ENCODE peak calls at places on chromosomes 2 and 18, in nine cellular contexts. J is H7, P is tibial artery, I is breast epithelium, K is foreskin fibroblast, D is astrocyte, L is ovary, V is mesendoderm, R is epithelial cell of esophagus. C is an unnamed sample.

GRCh38 chr2:227406177-227407031 is 18.7 kb upstream of the SCYGR1 start:
- DNase-seq in D (peak; percentile 96), I (no peak), K (peak; percentile 97), L (peak; percentile 63), P (peak; percentile 72), R (peak; percentile 96), J (peak; percentile 76), V (peak; percentile 98), C (peak; percentile 46)

GRCh38 chr2:158182681-158183350 is 81.1 kb downstream of the UPP2 start:
- DNase-seq in R (no peak), P (no peak), J (no peak), I (no peak), L (no peak), D (no peak), K (no peak), V (no peak), C (no peak)

GRCh38 chr2:171487803-171488259 is 34.4 kb upstream of the CYBRD1 start:
- DNase-seq in J (no peak), L (no peak), R (no peak), K (no peak), D (no peak), I (no peak), V (no peak), P (no peak), C (no peak)

GRCh38 chr2:124877065-124877671 is 852.1 kb downstream of the CNTNAP5 start:
- DNase-seq in J (no peak), P (no peak), D (peak; percentile 76), L (no peak), V (peak; percentile 7), I (no peak), R (no peak), K (no peak), C (no peak)

GRCh38 chr2:7450188-7451156 is 533.3 kb downstream of the RNF144A start:
- DNase-seq in J (no peak), K (no peak), V (no peak), P (no peak), I (no peak), D (no peak), L (no peak), R (no peak), C (no peak)

GRCh38 chr2:138030459-138030858 is 66.2 kb downstream of the HNMT start:
- DNase-seq in R (peak; percentile 75), J (no peak), D (peak; percentile 98), L (no peak), I (no peak), K (peak; percentile 8), V (no peak), P (no peak), C (no peak)

GRCh38 chr2:182895169-182895568 is 28.7 kb upstream of the FRZB start:
- DNase-seq in D (no peak), I (no peak), K (no peak), J (no peak), L (no peak), P (no peak), R (no peak), V (no peak), C (no peak)

GRCh38 chr2:188291617-188292445 is at the start of gene GULP1:
- DNase-seq in P (peak; percentile 87), R (peak; percentile 70), I (peak; percentile 71), J (peak; percentile 86), D (peak; percentile 65), K (peak; percentile 93), V (peak; percentile 93), L (peak; percentile 79), C (no peak)

GRCh38 chr2:195871326-195871725 is 197.3 kb downstream of the DNAH7 start:
- DNase-seq in V (no peak), R (no peak), J (no peak), K (peak; percentile 6), D (no peak), I (no peak), L (no peak), P (no peak), C (no peak)

GRCh38 chr2:207807516-207807915 is 37.8 kb upstream of the FZD5 start:
- DNase-seq in I (no peak), L (no peak), J (no peak), R (no peak), V (peak; percentile 70), K (no peak), P (no peak), D (no peak), C (no peak)

GRCh38 chr2:177625744-177626655 is 233.4 kb downstream of the AGPS start:
- DNase-seq in J (peak; percentile 41), P (no peak), K (no peak), R (no peak), L (no peak), I (no peak), D (no peak), V (peak; percentile 13), C (peak; percentile 80)

GRCh38 chr2:16321872-16322271 is 343.8 kb downstream of the CYRIA start:
- DNase-seq in K (no peak), J (peak; percentile 63), V (peak; percentile 67), I (no peak), P (no peak), R (no peak), L (no peak), D (no peak), C (peak; percentile 17)

GRCh38 chr2:206962966-206963365 is 23.6 kb downstream of the CPO start:
- DNase-seq in I (no peak), R (no peak), K (no peak), V (no peak), D (no peak), P (no peak), J (no peak), L (no peak), C (no peak)

GRCh38 chr2:33681333-33681732 is 82.2 kb upstream of the FAM98A start:
- DNase-seq in I (no peak), D (peak; percentile 8), K (peak; percentile 6), R (no peak), V (peak; percentile 47), P (no peak), L (no peak), J (no peak), C (peak; percentile 18)

GRCh38 chr2:202311823-202312388 is 46.3 kb downstream of the NOP58 start:
- DNase-seq in J (no peak), I (no peak), D (no peak), V (no peak), R (no peak), L (no peak), K (peak; percentile 24), P (no peak), C (no peak)

GRCh38 chr2:70069049-70069448 is 18.2 kb upstream of the PCBP1 start:
- DNase-seq in P (no peak), R (peak; percentile 97), D (peak; percentile 34), V (no peak), I (no peak), L (no peak), K (no peak), J (no peak), C (no peak)

GRCh38 chr2:66446178-66446860 is 11.4 kb downstream of the MEIS1 start:
- DNase-seq in I (no peak), R (peak; percentile 61), V (peak; percentile 70), L (peak; percentile 52), D (peak; percentile 68), J (peak; percentile 81), K (peak; percentile 85), P (no peak), C (no peak)
- H3K4me3 ChIP-seq in I (peak overlapping the region; percentile 43), R (peak overlapping the region; percentile 68), V (peak overlapping the region; percentile 10), L (peak overlapping the region; percentile 49), D (peak overlapping the region; percentile 39), J (peak overlapping the region; percentile 27), K (peak overlapping the region; percentile 79), P (peak overlapping the region; percentile 31), C (no peak overlapping the region)

GRCh38 chr2:201118957-201119848 is 3.2 kb downstream of the CFLAR start:
- DNase-seq in V (peak; percentile 62), J (no peak), K (peak; percentile 58), R (no peak), D (peak; percentile 63), P (no peak), L (no peak), I (no peak), C (peak; percentile 86)

GRCh38 chr2:201120500-201120899 is 4.5 kb downstream of the CFLAR start:
- DNase-seq in K (no peak), P (no peak), R (no peak), L (no peak), V (no peak), I (no peak), D (no peak), J (no peak), C (peak; percentile 36)

GRCh38 chr2:201126308-201127127 is 10.6 kb downstream of the CFLAR start:
- DNase-seq in D (peak; percentile 59), I (no peak), J (no peak), V (peak; percentile 95), K (peak; percentile 53), L (no peak), R (no peak), P (no peak), C (no peak)

GRCh38 chr2:201118121-201118956 is 2.4 kb downstream of the CFLAR start:
- DNase-seq in D (peak; percentile 72), I (peak; percentile 91), P (peak; percentile 91), L (peak; percentile 74), K (peak; percentile 90), V (peak; percentile 70), R (peak; percentile 95), J (peak; percentile 65), C (peak; percentile 99)

DNA sequence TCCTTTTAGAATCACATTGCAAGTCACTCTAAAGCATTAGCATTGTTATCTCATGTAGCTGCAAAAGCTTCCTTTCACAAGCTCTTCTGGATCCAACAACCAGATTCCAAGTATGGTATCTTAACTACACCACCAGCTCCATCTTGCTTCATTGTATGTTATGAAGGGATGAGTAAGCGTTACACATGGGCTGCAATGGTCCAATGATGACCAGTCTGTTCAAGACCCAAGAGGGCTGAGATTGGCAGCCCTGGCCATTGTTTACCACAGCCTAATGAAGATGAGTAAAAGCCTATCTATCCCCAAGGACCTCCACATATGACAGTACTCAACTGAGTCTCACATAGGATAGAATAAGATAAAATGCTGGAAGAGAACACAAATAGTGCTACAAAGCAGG is 6.3 kb downstream of the CFLAR start:
- DNase-seq in P (no peak), I (no peak), R (no peak), L (no peak), V (peak; percentile 34), K (peak; percentile 30), D (no peak), J (no peak), C (peak; percentile 65)
- H3K4me3 ChIP-seq in P (no peak overlapping the region), I (no peak overlapping the region), R (no peak overlapping the region), L (no peak overlapping the region), V (no peak overlapping the region), K (no peak overlapping the region), D (no peak overlapping the region), J (no peak overlapping the region), C (peak overlapping the region; percentile 98)

DNA sequence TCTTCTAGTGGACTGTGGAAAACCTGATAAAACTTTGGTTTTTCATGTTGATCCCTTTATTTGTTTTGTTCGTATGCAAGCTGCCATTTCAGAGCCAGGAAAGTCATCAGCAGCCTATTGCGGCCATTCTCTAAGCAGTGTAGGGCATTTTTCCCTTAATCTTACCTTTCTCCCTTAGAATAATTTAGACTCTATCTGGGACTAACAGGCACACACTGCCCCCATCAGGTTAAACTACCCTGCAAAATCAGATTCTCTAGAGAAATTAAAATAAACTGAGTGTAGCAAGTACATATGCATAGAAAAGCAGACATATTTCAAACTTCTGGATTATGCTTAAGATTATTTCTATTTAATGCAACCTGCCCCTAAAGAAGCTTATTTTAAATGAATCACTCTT is 347.4 kb downstream of the METTL4 start:
- DNase-seq in D (peak; percentile 34), V (peak; percentile 53), P (no peak), L (no peak), K (peak; percentile 46), I (no peak), J (peak; percentile 10), R (peak; percentile 65), C (peak; percentile 45)
- H3K4me3 ChIP-seq in D (peak overlapping the region; percentile 44), V (no peak overlapping the region), P (no peak overlapping the region), L (no peak overlapping the region), K (no peak overlapping the region), I (no peak overlapping the region), J (no peak overlapping the region), R (peak overlapping the region; percentile 26), C (no peak overlapping the region)

GRCh38 chr2:221103930-221104329 is 468.2 kb downstream of the EPHA4 start:
- DNase-seq in R (no peak), P (peak; percentile 73), L (peak; percentile 12), D (peak; percentile 10), K (no peak), V (no peak), I (no peak), J (no peak), C (no peak)
- H3K4me3 ChIP-seq in R (no peak overlapping the region), P (peak overlapping the region; percentile 26), L (no peak overlapping the region), D (no peak overlapping the region), K (no peak overlapping the region), V (no peak overlapping the region), I (no peak overlapping the region), J (no peak overlapping the region), C (no peak overlapping the region)